ENCODE peak calls at places on chromosome 22, in seven cellular contexts. R, M, C, W, E, H and P are unnamed samples.

GRCh38 chr22:28904211-28904808 is 20.9 kb downstream of the ZNRF3 start:
- DNase-seq in E (peak), W (no peak), R (peak), M (no peak), C (no peak), H (no peak), P (peak)

GRCh38 chr22:34761111-34761510 is 304.8 kb upstream of the ISX start:
- DNase-seq in W (no peak), M (no peak), C (no peak), R (no peak), H (no peak), E (no peak), P (no peak)

GRCh38 chr22:46538816-46539163 is 1.4 kb upstream of the CELSR1 start:
- DNase-seq in C (no peak), E (no peak), H (peak), M (no peak), R (peak), W (no peak), P (peak)

GRCh38 chr22:27372969-27373670 is 428.4 kb downstream of the MN1 start:
- DNase-seq in H (no peak), R (no peak), W (no peak), E (no peak), M (no peak), C (peak), P (no peak)

GRCh38 chr22:27157090-27157489 is 499.7 kb downstream of the MIAT start:
- DNase-seq in C (no peak), R (no peak), H (no peak), E (no peak), M (no peak), W (no peak), P (no peak)

GRCh38 chr22:48504519-48505140 is 1323.0 kb downstream of the BRD1 start:
- DNase-seq in C (no peak), H (no peak), R (no peak), W (no peak), E (no peak), M (no peak), P (no peak)

GRCh38 chr22:47112566-47112965 is 350.1 kb downstream of the TBC1D22A start:
- DNase-seq in R (no peak), H (no peak), E (no peak), C (no peak), M (no peak), W (no peak), P (no peak)

GRCh38 chr22:47209547-47210023 is 447.1 kb downstream of the TBC1D22A start:
- DNase-seq in E (no peak), C (no peak), M (no peak), W (no peak), R (no peak), H (no peak), P (no peak)

GRCh38 chr22:43001271-43002197 is 13.4 kb downstream of the PACSIN2 start:
- DNase-seq in W (peak), E (no peak), M (no peak), H (no peak), C (no peak), R (peak), P (peak)

GRCh38 chr22:22709719-22710445 is 65.5 kb downstream of the GGTLC2 start:
- DNase-seq in E (no peak), R (no peak), H (no peak), C (no peak), M (no peak), W (no peak), P (no peak)

GRCh38 chr22:41524283-41524682 is 20.0 kb downstream of the POLR3H start:
- DNase-seq in M (no peak), C (peak), W (no peak), E (no peak), H (no peak), R (no peak), P (peak)

GRCh38 chr22:23166841-23167610 is 13.3 kb upstream of the BCR start:
- DNase-seq in W (no peak), H (no peak), E (no peak), R (no peak), C (no peak), M (no peak), P (no peak)

GRCh38 chr22:33111491-33111890 is 53.3 kb upstream of the SYN3 start:
- DNase-seq in R (no peak), E (no peak), W (no peak), C (no peak), H (no peak), M (no peak), P (no peak)

DNA sequence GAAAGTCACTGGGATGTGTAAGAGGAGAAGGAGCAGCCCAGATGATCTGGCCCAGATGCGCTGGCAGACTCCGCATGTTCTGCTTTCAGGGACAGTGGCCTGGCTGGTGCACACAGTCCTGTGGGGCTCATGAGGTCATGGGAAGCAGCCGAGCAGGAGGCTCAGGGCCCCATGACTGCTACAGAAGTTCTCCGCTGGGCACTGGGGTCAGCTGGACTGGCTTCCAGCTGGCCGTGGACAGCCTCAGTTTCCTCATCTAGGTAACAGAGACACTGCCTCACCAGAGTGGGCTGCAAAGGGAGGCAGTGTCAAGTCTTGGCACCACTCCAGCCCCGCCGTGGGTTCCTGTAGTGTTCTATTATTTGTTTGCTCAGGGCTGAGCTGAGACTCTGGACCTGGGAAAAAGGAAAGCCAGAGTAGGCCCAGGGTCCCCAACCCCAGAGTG is 45.1 kb downstream of the MED15 start:
- DNase-seq in W (no peak), H (peak), E (no peak), R (no peak), M (no peak), C (peak), P (peak)
- H3K4me3 ChIP-seq in W (no peak), H (no peak), E (no peak), R (no peak), M (no peak), C (no peak), P (no peak)

GRCh38 chr22:39520874-39521857 is 804 bp downstream of the ATF4 start:
- DNase-seq in R (peak), H (peak), M (peak), E (no peak), W (no peak), C (peak), P (peak)

GRCh38 chr22:39520054-39520873 is at the start of gene ATF4:
- DNase-seq in R (peak), M (peak), W (peak), C (peak), E (peak), H (peak), P (peak)

GRCh38 chr22:39518996-39519680 is 1.2 kb upstream of the ATF4 start:
- DNase-seq in E (no peak), H (no peak), C (no peak), W (no peak), R (peak), M (no peak), P (peak)

GRCh38 chr22:39518124-39518786 is 2.1 kb upstream of the ATF4 start:
- DNase-seq in W (no peak), R (no peak), C (no peak), M (no peak), E (no peak), H (no peak), P (peak)

GRCh38 chr22:39519681-39520053 is 695 bp upstream of the ATF4 start:
- DNase-seq in C (peak), M (no peak), R (no peak), W (no peak), H (peak), E (no peak), P (peak)
- TF ChIP-seq CTCF in C (no peak), M (peak), R (no peak), W (peak), H (peak), E (peak), P (peak)

DNA sequence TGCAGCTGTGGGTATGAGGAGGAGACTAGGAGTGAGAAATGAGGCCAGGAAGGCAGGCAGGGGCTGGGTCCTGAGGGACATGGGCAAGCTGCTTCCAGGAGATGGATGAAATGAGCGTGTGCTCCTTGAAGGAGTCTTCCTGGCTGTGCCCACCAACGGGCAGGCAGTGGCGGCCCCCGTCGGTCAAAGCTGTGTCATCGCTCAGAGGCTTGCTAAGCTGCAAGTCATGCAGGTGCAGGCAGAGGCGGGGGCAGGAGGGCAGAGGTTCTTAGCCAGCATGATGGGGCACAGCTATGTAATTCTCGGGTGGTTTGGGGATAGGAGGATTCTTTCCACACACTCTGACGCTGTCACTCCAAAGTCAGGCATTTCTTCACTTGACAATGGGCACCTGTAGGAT is 12.5 kb upstream of the PEX26 start:
- DNase-seq in W (no peak), M (no peak), C (no peak), H (no peak), R (no peak), E (no peak), P (no peak)
- H3K4me3 ChIP-seq in W (no peak), M (no peak), C (no peak), H (no peak), R (no peak), E (no peak), P (no peak)

GRCh38 chr22:45082795-45083194 is 73.0 kb upstream of the PHF21B start:
- DNase-seq in E (no peak), R (no peak), M (no peak), C (no peak), H (no peak), W (no peak), P (peak)
- TF ChIP-seq CTCF in E (peak), R (peak), M (peak), C (no peak), H (peak), W (peak), P (peak)

DNA sequence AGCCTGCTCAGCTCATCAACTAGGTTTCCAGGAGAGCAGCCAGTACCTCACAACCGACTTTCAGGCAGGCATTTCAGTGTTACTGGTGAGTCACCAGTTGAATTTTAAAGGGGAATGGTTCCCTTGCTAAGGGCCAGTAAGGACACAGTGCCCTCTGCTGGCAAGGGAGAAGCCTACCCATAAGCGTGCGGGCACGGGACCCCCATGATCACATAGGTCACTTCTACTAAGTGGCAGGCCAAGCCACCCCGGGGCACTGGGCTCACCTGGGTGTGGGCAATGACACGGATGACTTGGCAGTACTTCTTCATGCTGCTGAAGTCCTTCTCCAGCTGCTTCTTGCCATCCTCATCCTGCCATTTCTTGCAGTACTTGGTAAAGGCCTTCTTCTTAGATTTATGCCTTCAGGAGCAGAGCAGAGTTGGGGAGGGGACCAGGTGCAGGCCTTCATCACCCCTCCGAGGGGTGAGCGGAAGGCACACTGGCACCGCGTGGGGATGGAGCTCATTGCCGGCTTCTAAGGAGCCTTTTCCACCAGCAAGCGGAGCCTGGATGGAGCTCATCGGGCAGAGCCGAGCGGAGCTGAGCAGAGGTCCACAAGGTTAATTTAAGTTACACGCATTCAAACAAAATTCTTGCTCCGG is 2.9 kb downstream of the RPL3 start:
- DNase-seq in E (peak), C (peak), H (peak), R (peak), M (peak), W (peak), P (peak)
- H3K4me3 ChIP-seq in E (peak), C (peak), H (peak), R (peak), M (peak), W (peak), P (peak)

DNA sequence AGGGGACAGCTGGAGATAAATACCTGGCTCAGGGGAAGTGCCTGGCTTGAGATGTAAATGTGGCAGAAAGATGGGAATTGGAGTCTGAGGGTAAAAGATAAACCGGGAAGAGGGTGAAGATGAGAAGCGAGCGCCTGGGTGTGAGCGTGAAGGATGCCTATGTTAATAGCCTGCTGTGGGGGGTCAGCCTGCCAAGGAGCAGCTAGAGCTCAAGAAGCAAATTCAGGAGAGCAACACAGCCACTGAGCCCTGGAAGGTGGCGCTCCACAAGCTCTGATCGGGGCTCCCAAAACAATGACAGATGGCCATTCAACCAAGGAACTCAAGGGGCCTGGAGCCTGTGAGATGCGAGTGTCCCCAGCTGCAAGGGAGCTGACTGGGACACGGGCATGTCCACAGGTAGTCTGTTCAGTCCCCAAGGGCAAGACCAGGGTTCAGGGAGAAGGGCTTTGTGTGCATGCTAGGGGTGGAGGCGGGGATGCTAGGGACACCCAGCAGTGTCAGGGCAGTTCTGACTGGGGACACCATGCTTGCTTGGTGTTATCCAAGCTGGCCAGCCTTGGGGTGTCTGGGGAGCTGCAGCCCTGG is 2.8 kb downstream of the GSC2 start:
- DNase-seq in R (no peak), M (no peak), E (no peak), W (no peak), C (no peak), H (no peak), P (no peak)
- TF ChIP-seq CTCF in R (no peak), M (no peak), E (no peak), W (no peak), C (no peak), H (no peak), P (no peak)

GRCh38 chr22:49724030-49724892 is 103.4 kb downstream of the BRD1 start:
- DNase-seq in H (no peak), C (no peak), W (no peak), E (no peak), M (no peak), R (no peak), P (no peak)
- H3K4me3 ChIP-seq in H (no peak), C (peak), W (no peak), E (no peak), M (no peak), R (no peak), P (no peak)

GRCh38 chr22:37778370-37779009 is 29.2 kb upstream of the GCAT start:
- DNase-seq in R (no peak), C (no peak), H (no peak), W (no peak), E (no peak), M (no peak), P (no peak)

GRCh38 chr22:37784829-37785495 is 22.8 kb upstream of the GCAT start:
- DNase-seq in W (no peak), C (peak), H (no peak), M (no peak), E (no peak), R (no peak), P (no peak)

GRCh38 chr22:37782340-37783168 is 25.2 kb upstream of the GCAT start:
- DNase-seq in W (no peak), R (peak), H (peak), M (no peak), E (peak), C (no peak), P (no peak)

GRCh38 chr22:37777122-37777687 is 30.5 kb upstream of the GCAT start:
- DNase-seq in E (peak), R (peak), H (peak), M (peak), W (peak), C (peak), P (peak)

DNA sequence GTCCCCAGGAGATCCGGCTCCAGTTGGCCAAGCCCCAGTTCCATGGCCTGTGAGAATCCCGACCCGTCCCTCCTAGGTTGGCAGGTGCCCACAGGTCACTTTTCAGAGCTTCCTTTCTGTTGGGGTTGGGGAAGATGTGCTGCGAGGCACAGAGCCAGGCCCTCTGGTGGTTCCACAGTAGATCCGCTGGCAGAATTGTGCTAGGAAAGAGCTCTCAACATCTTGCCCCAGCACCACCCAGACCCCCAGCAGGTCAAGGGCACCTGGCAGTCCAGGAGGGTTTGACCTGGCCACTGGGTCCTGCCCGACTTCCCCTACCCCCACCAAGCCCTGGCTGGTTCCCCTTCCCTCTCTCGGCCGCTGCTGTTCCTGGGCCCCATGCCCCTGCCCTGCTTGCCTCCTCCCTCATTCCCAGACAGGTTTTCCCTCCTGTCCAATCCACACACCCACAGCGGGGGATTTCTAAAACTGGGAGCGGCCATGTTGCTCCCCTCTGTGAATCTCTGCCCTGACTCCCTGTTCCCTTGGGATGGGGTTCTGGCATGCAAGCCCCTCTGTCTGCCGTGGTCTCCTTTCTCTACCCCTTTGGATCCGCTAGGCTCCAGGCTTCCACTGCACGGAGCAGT is 26.2 kb upstream of the GCAT start:
- DNase-seq in E (no peak), H (no peak), R (no peak), C (no peak), M (no peak), W (no peak), P (peak)
- TF ChIP-seq CTCF in E (peak), H (peak), R (peak), C (no peak), M (peak), W (peak), P (peak)

GRCh38 chr22:45259754-45260394 is 19.2 kb upstream of the KIAA0930 start:
- DNase-seq in E (no peak), M (no peak), R (no peak), C (no peak), H (no peak), W (no peak), P (no peak)

GRCh38 chr22:45254388-45254787 is 13.7 kb upstream of the KIAA0930 start:
- DNase-seq in M (no peak), R (no peak), H (no peak), W (no peak), C (no peak), E (no peak), P (no peak)

GRCh38 chr22:45253039-45253641 is 12.4 kb upstream of the KIAA0930 start:
- DNase-seq in E (no peak), C (no peak), M (no peak), W (no peak), H (no peak), R (no peak), P (no peak)

GRCh38 chr22:45251828-45252227 is 11.1 kb upstream of the KIAA0930 start:
- DNase-seq in R (no peak), E (no peak), M (no peak), C (no peak), H (no peak), W (no peak), P (no peak)

GRCh38 chr22:45254789-45255261 is 14.1 kb upstream of the KIAA0930 start:
- DNase-seq in H (no peak), M (no peak), R (peak), E (no peak), C (no peak), W (no peak), P (no peak)
- H3K4me3 ChIP-seq in H (no peak), M (no peak), R (no peak), E (no peak), C (no peak), W (no peak), P (no peak)